ENCODE peak calls at places on chromosomes 6 and 20, in nine cellular contexts. T is cardiac fibroblast; R is stimulated activated CD8-positive, alpha-beta memory T cell treated with anti-CD3 and anti-CD28 coated beads, Interleukin-15, amount 100 ng/mL, for 1 hour; O is activated T-helper 1 cell treated with anti-CD3 and anti-CD28 coated beads, Interleukin-2, amount 50 U/mL, for 16 hours; G is non-pigmented ciliary epithelial cell; D is mesothelial cell of epicardium; E is DMS 273 treated with DMSO at 0.1 percent for 48 hours; W is activated CD4-positive, alpha-beta memory T cell treated with anti-CD3 and anti-CD28 coated beads for 36 hours; F is GM03348. A is an unnamed sample.
A peak's percentile ranks its signal among the peaks of the same experiment; 100 is the strongest.

GRCh38 chr6:168139121-168139520 is 60.1 kb upstream of the FRMD1 start:
- DNase-seq in F (no peak), G (no peak), W (no peak), O (no peak), E (no peak), R (no peak), T (no peak), D (no peak), A (no peak)

GRCh38 chr6:32842690-32843089 is 1.2 kb downstream of the PSMB8 start:
- DNase-seq in G (no peak), E (no peak), D (no peak), T (no peak), R (no peak), O (no peak), W (no peak), F (no peak), A (no peak)

GRCh38 chr6:31826793-31827285 is 699 bp upstream of the HSPA1B start:
- DNase-seq in D (peak; percentile 62), G (no peak), O (no peak), E (peak; percentile 94), R (no peak), T (peak; percentile 97), W (peak; percentile 58), F (peak; percentile 89), A (no peak)

GRCh38 chr20:37697314-37697713 is 3.5 kb downstream of the CTNNBL1 start:
- DNase-seq in W (no peak), T (no peak), O (no peak), R (no peak), E (no peak), D (no peak), F (no peak), G (no peak), A (no peak)

GRCh38 chr6:156839591-156840001 is 62.4 kb downstream of the ARID1B start:
- DNase-seq in G (no peak), T (peak; percentile 80), F (no peak), W (no peak), D (no peak), E (no peak), R (no peak), O (no peak), A (no peak)

GRCh38 chr20:63534427-63534830 is 2.7 kb downstream of the PTK6 start:
- DNase-seq in G (no peak), O (no peak), R (no peak), F (no peak), D (no peak), T (no peak), W (no peak), E (no peak), A (no peak)

GRCh38 chr20:56890011-56890410 is 260.9 kb downstream of the TFAP2C start:
- DNase-seq in W (no peak), G (no peak), R (no peak), O (no peak), F (no peak), E (no peak), T (no peak), D (no peak), A (no peak)

GRCh38 chr6:56807335-56807991 is 147.4 kb upstream of the BEND6 start:
- DNase-seq in G (no peak), E (no peak), W (no peak), O (no peak), T (peak; percentile 35), R (no peak), F (no peak), D (no peak), A (no peak)

GRCh38 chr6:25193147-25193864 is 85.9 kb upstream of the CARMIL1 start:
- DNase-seq in O (no peak), E (no peak), D (no peak), W (no peak), T (peak; percentile 97), G (peak; percentile 86), R (no peak), F (peak; percentile 60), A (no peak)

GRCh38 chr6:108484016-108484415 is 76.7 kb upstream of the FOXO3 start:
- DNase-seq in D (no peak), G (no peak), O (no peak), T (no peak), E (no peak), R (no peak), F (no peak), W (no peak), A (no peak)

GRCh38 chr6:139482184-139482751 is 107.8 kb upstream of the CITED2 start:
- DNase-seq in F (no peak), O (no peak), R (no peak), D (no peak), E (no peak), G (no peak), T (peak; percentile 18), W (no peak), A (no peak)

GRCh38 chr6:169200931-169201514 is 52.6 kb downstream of the THBS2 start:
- DNase-seq in R (no peak), D (no peak), W (no peak), T (no peak), F (no peak), G (no peak), O (no peak), E (no peak), A (no peak)

GRCh38 chr6:158414900-158415299 is 102.6 kb downstream of the TULP4 start:
- DNase-seq in T (peak; percentile 66), F (no peak), O (no peak), E (no peak), G (peak; percentile 58), R (no peak), D (no peak), W (no peak), A (no peak)

GRCh38 chr6:107709341-107709740 is 114.8 kb downstream of the SCML4 start:
- DNase-seq in E (no peak), T (no peak), W (no peak), D (no peak), G (no peak), O (no peak), F (no peak), R (no peak), A (no peak)

GRCh38 chr6:11094411-11094851 is 797 bp downstream of the SMIM13 start:
- DNase-seq in R (peak; percentile 9), E (peak; percentile 32), D (no peak), F (peak; percentile 67), W (peak; percentile 70), O (peak; percentile 8), G (no peak), T (peak; percentile 46), A (no peak)

GRCh38 chr6:170048615-170049256 is 242.1 kb downstream of the DLL1 start:
- DNase-seq in D (peak; percentile 24), W (no peak), E (no peak), R (no peak), O (no peak), G (no peak), T (peak; percentile 20), F (no peak), A (no peak)

GRCh38 chr20:63332488-63333240 is 28.5 kb downstream of the CHRNA4 start:
- DNase-seq in D (no peak), W (no peak), R (no peak), G (no peak), F (no peak), T (no peak), O (no peak), E (no peak), A (no peak)

GRCh38 chr6:7725849-7726415 is at the start of gene BMP6:
- DNase-seq in R (no peak), G (peak; percentile 35), W (peak; percentile 75), D (peak; percentile 89), E (peak; percentile 78), F (peak; percentile 97), T (peak; percentile 92), O (peak; percentile 13), A (peak; percentile 71)

GRCh38 chr6:42136508-42137191 is 5.8 kb downstream of the C6orf132 start:
- DNase-seq in G (peak; percentile 63), R (peak; percentile 8), E (peak; percentile 29), O (no peak), D (peak; percentile 54), T (peak; percentile 41), W (peak; percentile 61), F (peak; percentile 70), A (peak; percentile 16)

GRCh38 chr6:4280721-4281120 is 145.3 kb upstream of the ECI2 start:
- DNase-seq in W (no peak), T (peak; percentile 80), O (no peak), G (peak; percentile 84), E (no peak), R (no peak), D (no peak), F (peak; percentile 80), A (no peak)

GRCh38 chr6:121435444-121436069 is at the start of gene GJA1:
- DNase-seq in F (peak; percentile 84), O (no peak), D (no peak), R (no peak), W (no peak), T (peak; percentile 85), E (no peak), G (peak; percentile 62), A (no peak)

GRCh38 chr20:44532248-44532980 is 10.5 kb upstream of the SERINC3 start:
- DNase-seq in W (no peak), T (no peak), F (no peak), O (no peak), G (no peak), R (no peak), E (no peak), D (no peak), A (no peak)

GRCh38 chr20:8194721-8195120 is 62.7 kb downstream of the PLCB1 start:
- DNase-seq in E (no peak), D (no peak), R (no peak), G (no peak), F (peak; percentile 40), T (no peak), W (no peak), O (no peak), A (no peak)

GRCh38 chr20:667351-668034 is 8.1 kb downstream of the SCRT2 start:
- DNase-seq in O (peak; percentile 25), F (peak; percentile 70), T (peak; percentile 45), R (peak; percentile 40), D (peak; percentile 67), G (no peak), W (peak; percentile 75), E (no peak), A (no peak)

A was measured in NCI-H524 treated with DMSO at 0.1 percent for 48 hours.